ENCODE peak calls at places on chromosome X, in eight cellular contexts. L, K, G, T, O, S, U and C are unnamed samples.

GRCh38 chrX:114797494-114797893 is 213.6 kb downstream of the HTR2C start:
- DNase-seq in L (no peak), G (no peak), T (no peak), K (no peak), U (no peak), O (no peak), S (no peak), C (peak)

GRCh38 chrX:68727696-68728095 is 80.2 kb downstream of the STARD8 start:
- DNase-seq in L (no peak), O (no peak), K (no peak), T (no peak), U (no peak), G (no peak), S (no peak), C (no peak)

GRCh38 chrX:72041901-72042859 is 89.5 kb downstream of the RTL5 start:
- DNase-seq in K (no peak), S (peak), G (no peak), O (no peak), L (no peak), U (no peak), T (no peak), C (no peak)

GRCh38 chrX:19514791-19515614 is at the start of gene MAP3K15:
- DNase-seq in S (peak), T (peak), U (peak), G (no peak), L (peak), O (peak), K (no peak), C (peak)

GRCh38 chrX:108732630-108733321 is 3.6 kb downstream of the IRS4 start:
- DNase-seq in U (no peak), S (peak), K (no peak), O (no peak), T (no peak), L (no peak), G (no peak), C (no peak)

GRCh38 chrX:147741776-147742175 is 169.9 kb upstream of the FMR1 start:
- DNase-seq in S (no peak), G (no peak), O (no peak), L (no peak), U (no peak), T (no peak), K (no peak), C (no peak)

GRCh38 chrX:23497919-23498318 is 163.3 kb downstream of the PTCHD1 start:
- DNase-seq in T (no peak), O (no peak), L (no peak), U (no peak), G (no peak), S (no peak), K (no peak), C (no peak)

GRCh38 chrX:154131955-154132354 is 12.1 kb upstream of the OPN1LW start:
- DNase-seq in L (no peak), G (no peak), O (no peak), S (no peak), K (no peak), U (no peak), T (no peak), C (no peak)

GRCh38 chrX:103704863-103705262 is 5.8 kb upstream of the TMEM31 start:
- DNase-seq in O (no peak), L (no peak), G (peak), U (no peak), K (no peak), T (no peak), S (no peak), C (no peak)

GRCh38 chrX:134244043-134244442 is 7.1 kb downstream of the CCDC160 start:
- DNase-seq in O (no peak), T (no peak), L (no peak), K (no peak), U (peak), G (no peak), S (no peak), C (peak)

GRCh38 chrX:21885568-21885967 is 29.8 kb downstream of the YY2 start:
- DNase-seq in S (no peak), G (no peak), T (peak), K (no peak), U (no peak), L (no peak), O (no peak), C (peak)

GRCh38 chrX:109537324-109537665 is 651 bp downstream of the NXT2 start:
- DNase-seq in O (no peak), S (no peak), T (no peak), K (peak), U (no peak), L (peak), G (no peak), C (peak)

GRCh38 chrX:44239036-44239435 is 104.4 kb downstream of the EFHC2 start:
- DNase-seq in G (no peak), O (no peak), T (no peak), K (no peak), S (no peak), U (no peak), L (no peak), C (no peak)

GRCh38 chrX:11665144-11666040 is at the start of gene ARHGAP6:
- DNase-seq in T (peak), G (no peak), L (no peak), O (peak), U (peak), S (peak), K (peak), C (peak)

GRCh38 chrX:120741452-120741851 is 111.6 kb upstream of the C1GALT1C1 start:
- DNase-seq in O (no peak), T (no peak), U (no peak), G (no peak), S (no peak), K (no peak), L (no peak), C (no peak)

GRCh38 chrX:22313757-22314156 is 41.0 kb downstream of the CBLL2 start:
- DNase-seq in G (no peak), S (no peak), K (no peak), O (no peak), L (no peak), T (no peak), U (no peak), C (no peak)

GRCh38 chrX:132490086-132490419 is 1.2 kb upstream of the MBNL3 start:
- DNase-seq in G (no peak), U (peak), S (no peak), O (no peak), L (no peak), K (peak), T (no peak), C (no peak)

GRCh38 chrX:50003927-50004326 is 81.5 kb downstream of the CLCN5 start:
- DNase-seq in U (no peak), K (no peak), L (no peak), G (no peak), O (no peak), S (no peak), T (no peak), C (no peak)

GRCh38 chrX:54640721-54641120 is 110.7 kb downstream of the GNL3L start:
- DNase-seq in O (no peak), G (no peak), U (no peak), L (no peak), T (no peak), S (no peak), K (peak), C (peak)

GRCh38 chrX:18616688-18617087 is 55.2 kb downstream of the RS1 start:
- DNase-seq in L (no peak), T (no peak), G (no peak), O (no peak), K (no peak), S (no peak), U (no peak), C (no peak)

GRCh38 chrX:154712781-154713391 is 38.0 kb downstream of the GAB3 start:
- DNase-seq in K (no peak), T (peak), O (no peak), S (no peak), U (peak), L (peak), G (no peak), C (peak)

GRCh38 chrX:19956923-19957322 is 33.9 kb downstream of the BCLAF3 start:
- DNase-seq in T (no peak), G (no peak), S (no peak), O (no peak), U (peak), K (no peak), L (no peak), C (peak)

GRCh38 chrX:23634181-23634580 is 33.1 kb upstream of the PRDX4 start:
- DNase-seq in G (no peak), T (no peak), U (no peak), S (no peak), L (no peak), K (peak), O (no peak), C (peak)

GRCh38 chrX:93422693-93423092 is 250.7 kb downstream of the NAP1L3 start:
- DNase-seq in O (no peak), T (no peak), G (no peak), U (peak), K (peak), L (no peak), S (no peak), C (peak)

GRCh38 chrX:150352581-150352980 is 10.5 kb upstream of the MAMLD1 start:
- DNase-seq in S (no peak), L (no peak), O (no peak), G (no peak), K (no peak), U (peak), T (no peak), C (peak)

GRCh38 chrX:15908891-15909290 is 54.3 kb upstream of the AP1S2 start:
- DNase-seq in U (no peak), S (no peak), O (no peak), G (no peak), K (no peak), T (no peak), L (no peak), C (peak)

GRCh38 chrX:30657542-30658238 is 4.5 kb downstream of the GK start:
- DNase-seq in S (no peak), O (no peak), T (no peak), G (no peak), K (no peak), U (peak), L (peak), C (peak)

GRCh38 chrX:49269768-49270248 is at the start of gene PPP1R3F:
- DNase-seq in U (no peak), T (no peak), G (no peak), K (no peak), O (no peak), L (no peak), S (no peak), C (no peak)

GRCh38 chrX:9628779-9629493 is 136.7 kb downstream of the GPR143 start:
- DNase-seq in O (no peak), L (no peak), G (no peak), K (no peak), S (no peak), U (no peak), T (no peak), C (no peak)

GRCh38 chrX:53076671-53077070 is 5.5 kb upstream of the TSPYL2 start:
- DNase-seq in T (no peak), G (no peak), L (no peak), U (no peak), S (no peak), K (no peak), O (no peak), C (no peak)

GRCh38 chrX:56503941-56504673 is 59.3 kb upstream of the UBQLN2 start:
- DNase-seq in K (no peak), L (no peak), G (no peak), S (no peak), U (peak), O (no peak), T (no peak), C (peak)